ENCODE peak calls at places on chromosome 18, in five cellular contexts. U is small intestine, V is neural progenitor cell, J is pancreas, T is gastrocnemius medialis. F is an unnamed sample.
A peak's percentile ranks its signal among the peaks of the same experiment; 100 is the strongest.

GRCh38 chr18:43485565-43485964 is 208.3 kb upstream of the SYT4 start:
- DNase-seq in U (peak; percentile 59), V (no peak), J (no peak), T (no peak), F (no peak)

GRCh38 chr18:74631242-74632087 is 33.8 kb downstream of the ZNF407 start:
- DNase-seq in U (no peak), V (no peak), J (no peak), T (no peak), F (no peak)

GRCh38 chr18:9437049-9437448 is 38.3 kb upstream of the RALBP1 start:
- DNase-seq in U (no peak), V (no peak), J (no peak), T (no peak), F (no peak)

GRCh38 chr18:67608909-67609308 is 92.4 kb upstream of the DSEL start:
- DNase-seq in U (no peak), V (no peak), J (no peak), T (no peak), F (no peak)

GRCh38 chr18:50190236-50190635 is 4.7 kb downstream of the MYO5B start:
- DNase-seq in U (no peak), V (no peak), J (no peak), T (no peak), F (no peak)

GRCh38 chr18:77218642-77219041 is 31.0 kb upstream of the GALR1 start:
- DNase-seq in U (no peak), V (no peak), J (no peak), T (no peak), F (no peak)

GRCh38 chr18:77063256-77063655 is 69.3 kb downstream of the MBP start:
- DNase-seq in U (peak; percentile 54), V (no peak), J (no peak), T (no peak), F (no peak)

GRCh38 chr18:23982154-23983071 is 32.1 kb upstream of the TTC39C start:
- DNase-seq in U (peak; percentile 54), V (peak; percentile 30), J (no peak), T (no peak), F (peak; percentile 38)

GRCh38 chr18:55502346-55502710 is 85.7 kb downstream of the TCF4 start:
- DNase-seq in U (no peak), V (no peak), J (no peak), T (no peak), F (no peak)

GRCh38 chr18:74674487-74674886 is 76.8 kb downstream of the ZNF407 start:
- DNase-seq in U (no peak), V (no peak), J (no peak), T (no peak), F (no peak)

GRCh38 chr18:38695559-38696270 is 1130.1 kb upstream of the CELF4 start:
- DNase-seq in U (no peak), V (no peak), J (no peak), T (no peak), F (no peak)

GRCh38 chr18:1094408-1094807 is 189.7 kb downstream of the ADCYAP1 start:
- DNase-seq in U (no peak), V (no peak), J (no peak), T (no peak), F (no peak)

GRCh38 chr18:23887035-23887434 is 127.5 kb upstream of the TTC39C start:
- DNase-seq in U (no peak), V (no peak), J (no peak), T (no peak), F (no peak)

GRCh38 chr18:24016643-24017042 is 2.1 kb downstream of the TTC39C start:
- DNase-seq in U (peak; percentile 47), V (no peak), J (no peak), T (no peak), F (no peak)

GRCh38 chr18:22250591-22250996 is 81.2 kb downstream of the GATA6 start:
- DNase-seq in U (peak; percentile 64), V (peak; percentile 10), J (no peak), T (no peak), F (no peak)

GRCh38 chr18:44682871-44683221 is 2.2 kb downstream of the SETBP1 start:
- DNase-seq in U (no peak), V (peak; percentile 62), J (peak; percentile 24), T (peak; percentile 50), F (peak; percentile 30)

GRCh38 chr18:3180325-3180724 is 39.4 kb downstream of the MYOM1 start:
- DNase-seq in U (no peak), V (peak; percentile 68), J (no peak), T (no peak), F (no peak)

GRCh38 chr18:76670564-76671288 is 151.6 kb upstream of the ZNF236 start:
- DNase-seq in U (no peak), V (no peak), J (no peak), T (no peak), F (peak; percentile 27)

GRCh38 chr18:74244554-74244953 is 47.2 kb downstream of the CYB5A start:
- DNase-seq in U (no peak), V (no peak), J (no peak), T (no peak), F (no peak)

GRCh38 chr18:40612356-40612755 is 1342.7 kb upstream of the PIK3C3 start:
- DNase-seq in U (no peak), V (no peak), J (no peak), T (no peak), F (no peak)

GRCh38 chr18:44897445-44898215 is 216.9 kb downstream of the SETBP1 start:
- DNase-seq in U (no peak), V (no peak), J (no peak), T (no peak), F (no peak)

GRCh38 chr18:33711514-33711913 is 133.5 kb downstream of the ASXL3 start:
- DNase-seq in U (no peak), V (no peak), J (no peak), T (no peak), F (no peak)

GRCh38 chr18:31380912-31381311 is 4.3 kb downstream of the DSG4 start:
- DNase-seq in U (no peak), V (no peak), J (no peak), T (no peak), F (no peak)

GRCh38 chr18:69636529-69637301 is 236.0 kb downstream of the DOK6 start:
- DNase-seq in U (no peak), V (peak; percentile 33), J (no peak), T (no peak), F (no peak)

GRCh38 chr18:50509012-50509411 is 50.9 kb upstream of the MAPK4 start:
- DNase-seq in U (no peak), V (no peak), J (no peak), T (no peak), F (no peak)

GRCh38 chr18:8841781-8842485 is 136.6 kb downstream of the MTCL1 start:
- DNase-seq in U (no peak), V (no peak), J (no peak), T (no peak), F (no peak)

GRCh38 chr18:35291166-35291565 is 1.1 kb upstream of the ZSCAN30 start:
- DNase-seq in U (no peak), V (no peak), J (no peak), T (no peak), F (no peak)
- H3K27ac ChIP-seq in U (peak overlapping the region; percentile 27), V (no peak overlapping the region), J (no peak overlapping the region), T (peak overlapping the region; percentile 90), F (peak overlapping the region; percentile 92)

GRCh38 chr18:28176933-28177827 is at the start of gene CDH2:
- DNase-seq in U (no peak), V (peak; percentile 95), J (peak; percentile 77), T (no peak), F (no peak)
- H3K27me3 ChIP-seq in U (peaks cover 14% of the 10 kb centered on the region), V (no peaks in the 10 kb centered on the region), J (peaks cover 25% of the 10 kb centered on the region), T (peaks cover 51% of the 10 kb centered on the region), F (no peaks in the 10 kb centered on the region)

GRCh38 chr18:73060666-73061270 is 193.0 kb upstream of the NETO1 start:
- DNase-seq in U (no peak), V (no peak), J (no peak), T (no peak), F (no peak)
- H3K27ac ChIP-seq in U (no peak overlapping the region), V (no peak overlapping the region), J (no peak overlapping the region), T (no peak overlapping the region), F (no peak overlapping the region)

GRCh38 chr18:7726522-7726921 is 159.4 kb downstream of the PTPRM start:
- DNase-seq in U (no peak), V (no peak), J (no peak), T (no peak), F (no peak)

GRCh38 chr18:7729858-7730257 is 162.7 kb downstream of the PTPRM start:
- DNase-seq in U (peak; percentile 12), V (no peak), J (no peak), T (no peak), F (no peak)

GRCh38 chr18:7727381-7728076 is 160.4 kb downstream of the PTPRM start:
- DNase-seq in U (no peak), V (no peak), J (no peak), T (no peak), F (no peak)

GRCh38 chr18:7730682-7731081 is 163.6 kb downstream of the PTPRM start:
- DNase-seq in U (no peak), V (no peak), J (no peak), T (no peak), F (no peak)

GRCh38 chr18:7728297-7728696 is 161.2 kb downstream of the PTPRM start:
- DNase-seq in U (no peak), V (no peak), J (no peak), T (no peak), F (no peak)
- H3K27me3 ChIP-seq in U (no peaks in the 10 kb centered on the region), V (no peaks in the 10 kb centered on the region), J (no peaks in the 10 kb centered on the region), T (no peaks in the 10 kb centered on the region), F (no peaks in the 10 kb centered on the region)

GRCh38 chr18:48872234-48873145 is 78.3 kb downstream of the SMAD7 start:
- DNase-seq in U (no peak), V (no peak), J (no peak), T (no peak), F (no peak)
- H3K27ac ChIP-seq in U (no peak overlapping the region), V (no peak overlapping the region), J (no peak overlapping the region), T (no peak overlapping the region), F (peak overlapping the region; percentile 59)

DNA sequence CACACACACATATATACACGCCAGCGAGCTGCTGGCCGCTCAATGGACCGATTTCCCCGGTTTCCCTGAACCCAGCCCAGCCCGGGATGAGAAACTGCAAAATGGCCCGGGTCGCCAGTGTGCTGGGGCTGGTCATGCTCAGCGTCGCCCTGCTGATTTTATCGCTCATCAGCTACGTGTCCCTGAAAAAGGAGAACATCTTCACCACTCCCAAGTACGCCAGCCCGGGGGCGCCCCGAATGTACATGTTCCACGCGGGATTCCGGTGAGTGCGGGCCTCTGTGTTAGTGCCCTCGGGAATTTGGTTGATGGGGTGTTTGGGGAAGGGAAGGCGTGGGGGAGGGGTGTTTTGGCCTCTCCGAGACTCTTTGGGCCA is 392 bp downstream of the ST8SIA3 start:
- DNase-seq in U (no peak), V (peak; percentile 52), J (peak; percentile 64), T (no peak), F (no peak)
- H3K27me3 ChIP-seq in U (peaks cover 25% of the 10 kb centered on the region), V (peaks cover 53% of the 10 kb centered on the region), J (no peaks in the 10 kb centered on the region), T (peaks cover 37% of the 10 kb centered on the region), F (peaks cover 51% of the 10 kb centered on the region)

F was measured in tibial nerve.